ENCODE peak calls at places on chromosomes 11 and 22, in six cellular contexts. R, Z, C, I, S and A are unnamed samples.

GRCh38 chr11:14679662-14680061 is 36.1 kb downstream of the PDE3B start:
- DNase-seq in R (no peak), Z (no peak), C (no peak), I (no peak), S (no peak), A (no peak)

GRCh38 chr11:2074266-2074825 is 64.8 kb downstream of the IGF2 start:
- DNase-seq in R (no peak), Z (no peak), C (no peak), I (no peak), S (no peak), A (no peak)

GRCh38 chr11:113884361-113884836 is 9.0 kb upstream of the USP28 start:
- DNase-seq in R (no peak), Z (no peak), C (peak), I (no peak), S (peak), A (no peak)

GRCh38 chr11:121687961-121688566 is 235.3 kb upstream of the SORL1-AS1 start:
- DNase-seq in R (peak), Z (no peak), C (peak), I (no peak), S (no peak), A (no peak)

GRCh38 chr11:12232819-12233601 is 122.6 kb downstream of the MICAL2 start:
- DNase-seq in R (no peak), Z (no peak), C (peak), I (no peak), S (no peak), A (no peak)

GRCh38 chr22:20204821-20205220 is 54.0 kb upstream of the CCDC188 start:
- DNase-seq in R (no peak), Z (no peak), C (no peak), I (no peak), S (no peak), A (no peak)

GRCh38 chr11:44658451-44658850 is 68.3 kb upstream of the TSPAN18 start:
- DNase-seq in R (no peak), Z (no peak), C (peak), I (no peak), S (no peak), A (no peak)

GRCh38 chr22:45832180-45832579 is 144.8 kb downstream of the WNT7B start:
- DNase-seq in R (no peak), Z (no peak), C (no peak), I (no peak), S (no peak), A (no peak)

GRCh38 chr11:65429069-65429681 is 6.6 kb downstream of the NEAT1 start:
- DNase-seq in R (peak), Z (no peak), C (peak), I (no peak), S (peak), A (peak)

GRCh38 chr11:1573077-1573846 is 1.2 kb upstream of the DUSP8 start:
- DNase-seq in R (peak), Z (no peak), C (no peak), I (no peak), S (no peak), A (no peak)

GRCh38 chr22:49466926-49467590 is 360.6 kb downstream of the BRD1 start:
- DNase-seq in R (no peak), Z (no peak), C (no peak), I (no peak), S (peak), A (no peak)

GRCh38 chr11:128775513-128775912 is 81.6 kb downstream of the FLI1 start:
- DNase-seq in R (no peak), Z (no peak), C (no peak), I (no peak), S (no peak), A (no peak)

GRCh38 chr11:14773755-14774154 is 118.3 kb downstream of the CYP2R1 start:
- DNase-seq in R (no peak), Z (no peak), C (peak), I (no peak), S (no peak), A (no peak)

GRCh38 chr22:17411213-17411612 is 42.0 kb downstream of the CECR2 start:
- DNase-seq in R (no peak), Z (no peak), C (no peak), I (no peak), S (no peak), A (no peak)

GRCh38 chr11:24312464-24313238 is 184.2 kb upstream of the LUZP2 start:
- DNase-seq in R (no peak), Z (no peak), C (peak), I (no peak), S (no peak), A (no peak)

GRCh38 chr22:25682071-25682470 is 59.9 kb upstream of the MYO18B start:
- DNase-seq in R (no peak), Z (no peak), C (no peak), I (no peak), S (no peak), A (no peak)

GRCh38 chr11:3101921-3102640 is 44.9 kb upstream of the CARS1 start:
- DNase-seq in R (peak), Z (no peak), C (no peak), I (no peak), S (peak), A (no peak)

GRCh38 chr11:69051381-69052342 is 2.9 kb downstream of the TPCN2 start:
- DNase-seq in R (peak), Z (no peak), C (no peak), I (no peak), S (no peak), A (no peak)

GRCh38 chr11:19889531-19889930 is 176.9 kb downstream of the NAV2 start:
- DNase-seq in R (no peak), Z (no peak), C (peak), I (no peak), S (no peak), A (no peak)

GRCh38 chr22:38866399-38867123 is 5.5 kb downstream of the CBX6 start:
- DNase-seq in R (peak), Z (no peak), C (no peak), I (no peak), S (no peak), A (no peak)

GRCh38 chr11:111452146-111452545 is 60.0 kb downstream of the BTG4 start:
- DNase-seq in R (no peak), Z (no peak), C (peak), I (no peak), S (peak), A (no peak)

GRCh38 chr11:64675417-64676252 is 47.4 kb downstream of the NRXN2 start:
- DNase-seq in R (peak), Z (no peak), C (peak), I (peak), S (no peak), A (no peak)

GRCh38 chr22:29882716-29883044 is 294 bp upstream of the MTMR3 start:
- DNase-seq in R (no peak), Z (no peak), C (no peak), I (no peak), S (no peak), A (no peak)

GRCh38 chr22:29886601-29887000 is 3.6 kb downstream of the MTMR3 start:
- DNase-seq in R (no peak), Z (no peak), C (no peak), I (no peak), S (no peak), A (no peak)

GRCh38 chr22:29885610-29886009 is 2.6 kb downstream of the MTMR3 start:
- DNase-seq in R (no peak), Z (no peak), C (no peak), I (no peak), S (no peak), A (no peak)

GRCh38 chr22:29883831-29884139 is 811 bp downstream of the MTMR3 start:
- DNase-seq in R (no peak), Z (no peak), C (peak), I (no peak), S (no peak), A (no peak)

DNA sequence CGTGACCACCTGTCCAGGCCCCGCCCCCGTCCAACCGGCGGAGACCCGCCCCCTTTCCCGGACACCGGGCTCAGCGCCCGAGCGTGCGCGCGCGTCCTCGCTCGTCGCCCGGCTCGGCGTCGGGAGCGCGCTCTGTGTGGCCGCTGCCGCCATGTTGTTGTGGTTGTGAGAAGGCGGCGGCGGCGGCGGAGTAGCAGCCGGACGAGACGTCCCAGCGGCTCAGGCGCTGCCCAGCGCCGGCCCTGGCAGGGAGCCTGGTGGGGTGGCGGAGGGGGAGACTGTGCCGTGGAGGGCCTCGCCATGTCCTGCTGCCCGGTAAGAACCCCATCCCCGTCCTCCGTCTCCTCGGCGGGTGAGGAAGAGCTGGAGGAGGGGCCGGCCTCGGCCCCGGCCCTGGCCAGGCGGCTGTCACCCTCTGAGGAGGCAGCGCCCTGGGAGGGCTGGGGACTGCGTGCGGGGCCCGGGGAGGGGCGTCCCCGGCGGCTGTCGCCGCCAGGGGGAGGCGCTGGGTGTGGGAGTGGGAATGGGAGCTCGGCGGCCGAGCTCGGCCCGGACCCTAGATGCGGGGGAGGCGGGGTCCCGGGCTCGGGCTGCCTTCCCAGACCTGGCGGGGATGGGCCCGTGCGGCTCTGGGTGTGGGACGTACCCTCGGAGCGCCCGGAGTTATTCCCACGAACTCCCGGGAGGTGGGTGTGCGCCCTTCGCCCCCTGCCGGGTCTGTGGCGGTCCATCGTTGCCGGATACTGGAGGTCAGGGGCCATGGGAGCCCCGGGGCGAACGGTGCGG is at the start of gene MTMR3:
- DNase-seq in R (peak), Z (peak), C (peak), I (peak), S (peak), A (peak)
- TF ChIP-seq POLR2A in R (peak), Z (no peak), C (peak), I (peak), S (no peak), A (peak)

GRCh38 chr11:134276396-134277175 is 407 bp downstream of the GLB1L3 start:
- DNase-seq in R (no peak), Z (no peak), C (no peak), I (no peak), S (peak), A (no peak)
- TF ChIP-seq CTCF in R (peak), Z (no peak), C (no peak), I (no peak), S (no peak), A (no peak)

GRCh38 chr11:126307706-126308105 is 3.8 kb downstream of the DCPS start:
- DNase-seq in R (no peak), Z (no peak), C (peak), I (no peak), S (no peak), A (no peak)

GRCh38 chr11:126308271-126308671 is 4.4 kb downstream of the DCPS start:
- DNase-seq in R (no peak), Z (no peak), C (no peak), I (no peak), S (no peak), A (no peak)

GRCh38 chr11:126305699-126306098 is 1.8 kb downstream of the DCPS start:
- DNase-seq in R (no peak), Z (no peak), C (no peak), I (no peak), S (no peak), A (no peak)

GRCh38 chr11:126304457-126305072 is 705 bp downstream of the DCPS start:
- DNase-seq in R (peak), Z (no peak), C (no peak), I (no peak), S (no peak), A (no peak)

GRCh38 chr11:126303623-126304456 is at the start of gene DCPS:
- DNase-seq in R (peak), Z (peak), C (peak), I (peak), S (peak), A (peak)
- TF ChIP-seq POLR2A in R (peak), Z (no peak), C (peak), I (no peak), S (no peak), A (peak)

GRCh38 chr11:60764879-60765278 is 8.2 kb downstream of the MS4A15 start:
- DNase-seq in R (no peak), Z (no peak), C (no peak), I (no peak), S (peak), A (no peak)

GRCh38 chr11:60763692-60764369 is 7.2 kb downstream of the MS4A15 start:
- DNase-seq in R (no peak), Z (no peak), C (no peak), I (no peak), S (peak), A (no peak)

GRCh38 chr11:60765355-60765754 is 8.7 kb downstream of the MS4A15 start:
- DNase-seq in R (no peak), Z (no peak), C (no peak), I (no peak), S (peak), A (no peak)

GRCh38 chr11:60761436-60762190 is 4.9 kb downstream of the MS4A15 start:
- DNase-seq in R (no peak), Z (no peak), C (no peak), I (no peak), S (peak), A (no peak)

GRCh38 chr11:60762851-60763691 is 6.4 kb downstream of the MS4A15 start:
- DNase-seq in R (no peak), Z (no peak), C (no peak), I (no peak), S (peak), A (no peak)
- TF ChIP-seq CTCF in R (no peak), Z (peak), C (peak), I (no peak), S (no peak), A (no peak)

DNA sequence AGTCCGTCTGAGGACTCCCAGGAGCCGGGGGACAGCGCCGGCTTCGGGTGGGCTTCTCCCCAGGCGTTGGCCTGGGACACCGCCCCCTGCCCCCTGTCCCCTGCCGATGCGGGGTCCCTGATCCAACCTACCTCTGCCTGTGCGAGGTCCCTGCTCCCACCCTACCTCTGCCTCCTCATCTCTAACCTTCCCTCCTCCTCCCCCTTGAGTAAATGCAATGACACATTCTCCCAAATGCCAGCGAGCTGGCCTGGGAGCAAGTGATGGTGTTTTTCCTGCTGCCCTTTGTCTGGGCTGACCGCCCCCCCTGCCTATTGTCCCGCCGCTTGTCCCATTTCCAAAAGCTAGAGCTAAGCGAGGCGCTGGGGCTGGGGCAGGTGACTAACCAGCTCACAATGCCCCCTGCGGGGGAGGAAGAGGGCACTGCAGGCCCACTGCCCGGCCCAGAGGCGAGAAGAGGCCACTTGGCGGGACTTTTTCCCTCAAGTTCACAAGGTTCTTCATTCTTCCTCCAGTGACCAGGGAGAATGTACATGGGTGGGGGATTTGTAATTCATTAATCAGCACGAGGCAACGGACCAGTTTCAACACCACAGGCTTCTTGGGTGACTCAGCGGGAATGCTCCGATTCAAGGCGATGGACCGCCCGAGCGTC is 645 bp upstream of the CLCF1 start:
- DNase-seq in R (peak), Z (no peak), C (peak), I (peak), S (peak), A (peak)
- TF ChIP-seq POLR2A in R (no peak), Z (no peak), C (peak), I (no peak), S (no peak), A (peak)

GRCh38 chr11:102345923-102346322 is 1.1 kb upstream of the BIRC2 start:
- DNase-seq in R (no peak), Z (no peak), C (peak), I (no peak), S (no peak), A (no peak)

GRCh38 chr11:102343789-102344188 is 3.2 kb upstream of the BIRC2 start:
- DNase-seq in R (no peak), Z (no peak), C (peak), I (no peak), S (no peak), A (no peak)

GRCh38 chr11:102338479-102339010 is 8.5 kb upstream of the BIRC2 start:
- DNase-seq in R (no peak), Z (no peak), C (no peak), I (no peak), S (no peak), A (no peak)

GRCh38 chr11:102346456-102346747 is 612 bp upstream of the BIRC2 start:
- DNase-seq in R (no peak), Z (no peak), C (peak), I (no peak), S (no peak), A (no peak)

DNA sequence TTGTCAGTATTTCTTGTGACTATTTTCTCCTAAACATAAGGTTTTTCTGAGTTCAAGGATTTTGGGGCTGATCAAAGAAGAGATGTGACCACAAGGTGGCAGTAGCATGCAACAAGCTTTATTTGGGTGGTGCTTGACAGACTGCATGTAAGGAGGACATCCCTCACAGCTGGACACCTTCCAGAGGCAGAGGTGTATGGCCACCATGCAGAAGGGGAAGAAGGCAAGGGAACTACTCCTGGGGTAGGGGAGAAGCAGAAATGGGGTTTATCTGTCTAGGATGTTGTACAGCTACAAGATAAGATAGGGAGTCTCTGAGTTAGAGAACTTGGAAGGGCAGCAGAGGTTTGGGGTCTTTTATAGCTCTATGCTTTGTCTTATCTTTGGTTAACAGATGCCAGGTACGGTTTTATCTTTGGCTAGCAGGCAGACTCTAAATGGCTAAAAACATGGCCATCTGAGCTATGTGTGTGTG is 5.1 kb upstream of the BIRC2 start:
- DNase-seq in R (peak), Z (no peak), C (peak), I (peak), S (peak), A (peak)
- TF ChIP-seq CTCF in R (peak), Z (peak), C (peak), I (no peak), S (peak), A (peak)

DNA sequence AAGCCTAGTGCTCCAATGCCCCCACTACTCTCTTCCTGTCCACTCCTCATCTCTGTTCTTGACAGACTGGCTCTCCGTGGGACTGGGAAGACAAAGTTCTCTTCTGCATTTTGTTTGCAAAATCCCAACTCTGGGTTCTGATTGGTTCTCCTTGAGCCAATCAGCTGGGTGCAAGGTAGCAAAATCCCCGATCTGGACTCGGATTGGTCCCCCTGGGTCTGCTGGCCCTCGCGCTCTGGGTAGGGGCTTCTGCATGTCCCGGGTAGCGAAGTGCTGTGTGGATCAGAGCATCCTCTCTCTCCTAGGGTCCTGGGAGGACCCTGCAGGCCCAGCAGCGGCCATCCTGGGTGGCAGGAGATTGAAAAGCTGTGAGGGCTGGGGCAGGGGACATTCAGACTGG is 22.3 kb upstream of the A4GALT start:
- DNase-seq in R (peak), Z (no peak), C (no peak), I (no peak), S (no peak), A (no peak)
- TF ChIP-seq POLR2A in R (no peak), Z (no peak), C (no peak), I (no peak), S (no peak), A (no peak)

GRCh38 chr11:34916014-34916809 is at the start of the genes APIP and PDHX:
- DNase-seq in R (peak), Z (peak), C (peak), I (peak), S (peak), A (peak)
- TF ChIP-seq CTCF in R (no peak), Z (no peak), C (no peak), I (no peak), S (no peak), A (no peak)

GRCh38 chr11:5815534-5815933 is 6.8 kb downstream of the OR52N2 start:
- DNase-seq in R (no peak), Z (no peak), C (no peak), I (no peak), S (no peak), A (no peak)
- TF ChIP-seq POLR2A in R (no peak), Z (no peak), C (no peak), I (no peak), S (no peak), A (no peak)

DNA sequence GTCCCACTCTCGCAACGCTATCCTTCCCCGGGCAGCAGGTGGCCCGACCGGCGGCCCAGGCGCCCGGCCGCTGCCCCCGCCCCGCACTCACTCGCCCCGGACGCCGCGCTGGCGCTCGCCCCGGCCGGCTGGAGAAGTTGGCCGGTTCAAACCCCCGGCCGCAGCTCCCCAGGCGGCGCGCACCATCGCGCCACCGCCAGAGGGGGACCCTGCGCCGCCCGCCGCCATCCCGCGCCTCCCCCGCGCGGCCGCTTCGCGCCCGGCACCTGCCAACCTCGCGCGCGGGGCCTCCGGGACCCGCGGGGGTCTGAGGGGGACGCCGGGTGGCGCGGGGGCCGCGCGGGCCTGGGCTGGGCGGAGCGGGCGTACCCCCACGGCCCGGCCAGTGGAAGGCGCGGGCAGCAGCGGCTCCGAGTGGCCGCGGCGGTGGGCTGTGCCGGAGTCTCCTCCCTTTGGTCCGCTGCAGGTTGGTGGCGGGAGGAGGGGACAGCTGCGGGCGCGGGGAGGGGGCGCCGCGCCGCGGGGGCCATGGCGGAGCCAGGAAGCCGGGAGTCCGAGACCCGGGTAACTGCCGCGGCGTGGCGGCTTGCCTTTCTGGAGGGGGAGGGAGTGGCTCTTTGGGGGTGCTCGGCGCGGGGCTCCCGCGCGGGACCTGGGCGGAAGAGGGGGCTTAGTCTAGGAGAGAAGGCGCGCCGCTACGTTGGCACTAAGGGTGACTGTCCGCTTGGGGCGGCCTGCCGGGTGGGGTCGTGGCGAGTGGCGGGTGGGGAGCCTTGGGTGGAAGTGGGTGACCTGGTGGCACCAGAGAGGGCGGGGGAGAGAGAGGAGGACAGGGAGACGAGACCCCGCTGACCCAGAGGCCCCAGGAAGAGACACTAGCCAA is at the start of the genes MPST and TST:
- DNase-seq in R (peak), Z (no peak), C (peak), I (peak), S (no peak), A (peak)
- TF ChIP-seq CTCF in R (no peak), Z (peak), C (peak), I (no peak), S (peak), A (no peak)